ENCODE peak calls at places on chromosomes 12 and 14, in eight cellular contexts. X, U, B, R, P, W, N and K are unnamed samples.

GRCh38 chr14:97056086-97056485 is 258.9 kb downstream of the VRK1 start:
- DNase-seq in X (no peak), W (no peak), R (no peak), U (no peak), P (no peak), B (no peak), N (no peak), K (no peak)

GRCh38 chr12:120538281-120539156 is 4.4 kb downstream of the RNF10 start:
- DNase-seq in W (peak; percentile 53), P (no peak), N (peak; percentile 89), R (peak; percentile 87), B (peak; percentile 73), U (no peak), X (no peak), K (no peak)

GRCh38 chr14:37328673-37329072 is 130.9 kb downstream of the MIPOL1 start:
- DNase-seq in B (no peak), P (no peak), N (no peak), R (no peak), W (no peak), U (no peak), X (no peak), K (no peak)

GRCh38 chr12:30753233-30753632 is 1.5 kb downstream of the CAPRIN2 start:
- DNase-seq in X (no peak), P (no peak), U (no peak), R (no peak), N (no peak), W (peak; percentile 37), B (no peak), K (no peak)

GRCh38 chr14:22883191-22883976 is at the start of gene REM2:
- DNase-seq in U (no peak), B (no peak), X (no peak), R (no peak), N (no peak), W (no peak), P (no peak), K (no peak)

GRCh38 chr14:34328178-34328577 is 133.9 kb downstream of the SPTSSA start:
- DNase-seq in W (no peak), P (no peak), U (no peak), N (no peak), B (no peak), X (no peak), R (no peak), K (no peak)

GRCh38 chr14:79585845-79586244 is 625.5 kb downstream of the DIO2 start:
- DNase-seq in U (no peak), R (no peak), W (peak; percentile 62), B (no peak), N (no peak), X (no peak), P (no peak), K (no peak)

GRCh38 chr14:69355955-69356321 is 42.2 kb downstream of the ERH start:
- DNase-seq in B (no peak), R (peak; percentile 61), X (no peak), N (peak; percentile 81), P (no peak), W (peak; percentile 71), U (no peak), K (no peak)

GRCh38 chr12:29255061-29255460 is 106.0 kb downstream of the FAR2 start:
- DNase-seq in W (no peak), B (no peak), U (no peak), P (no peak), R (no peak), N (no peak), X (no peak), K (no peak)

GRCh38 chr14:51954657-51955056 is 34.7 kb upstream of the RTRAF start:
- DNase-seq in X (no peak), R (no peak), P (no peak), U (no peak), W (no peak), B (no peak), N (no peak), K (no peak)

GRCh38 chr12:104699489-104700194 is 242.9 kb downstream of the CHST11 start:
- DNase-seq in P (no peak), U (no peak), W (peak; percentile 58), X (no peak), B (no peak), N (no peak), R (no peak), K (no peak)

GRCh38 chr12:109731231-109731731 is 17.7 kb downstream of the FAM222A start:
- DNase-seq in U (no peak), R (peak; percentile 14), W (no peak), X (no peak), B (peak; percentile 3), P (no peak), N (peak; percentile 42), K (no peak)

GRCh38 chr12:110371408-110372055 is 32.0 kb downstream of the ANAPC7 start:
- DNase-seq in U (no peak), B (no peak), P (no peak), W (no peak), X (no peak), R (no peak), N (no peak), K (no peak)

GRCh38 chr12:127903146-127903545 is 363.8 kb upstream of the TMEM132C start:
- DNase-seq in P (no peak), N (no peak), R (no peak), X (no peak), U (no peak), B (no peak), W (peak; percentile 57), K (no peak)

GRCh38 chr14:71163842-71164500 is 256.7 kb downstream of the PCNX1 start:
- DNase-seq in X (no peak), N (no peak), U (no peak), W (no peak), P (no peak), B (no peak), R (no peak), K (no peak)

GRCh38 chr12:69583203-69583602 is 2.1 kb upstream of the CCT2 start:
- DNase-seq in R (no peak), W (no peak), X (no peak), U (no peak), P (no peak), B (no peak), N (no peak), K (no peak)

GRCh38 chr12:119444462-119445044 is 110.0 kb downstream of the CCDC60 start:
- DNase-seq in N (peak; percentile 59), P (no peak), W (peak; percentile 7), B (peak; percentile 18), U (no peak), R (peak; percentile 32), X (peak; percentile 6), K (no peak)

GRCh38 chr14:79136437-79137430 is 966.6 kb downstream of the NRXN3 start:
- DNase-seq in N (no peak), P (no peak), B (no peak), U (no peak), X (no peak), W (no peak), R (no peak), K (no peak)

GRCh38 chr14:56807586-56808168 is 2.6 kb downstream of the OTX2 start:
- DNase-seq in U (no peak), R (no peak), B (no peak), N (no peak), P (no peak), X (no peak), W (no peak), K (no peak)
- H3K9me3 ChIP-seq in U (no peaks in the 10 kb centered on the region), R (no peaks in the 10 kb centered on the region), B (no peaks in the 10 kb centered on the region), N (no peaks in the 10 kb centered on the region), P (no peaks in the 10 kb centered on the region), X (no peaks in the 10 kb centered on the region), W (peaks cover 8% of the 10 kb centered on the region), K (no peaks in the 10 kb centered on the region)

DNA sequence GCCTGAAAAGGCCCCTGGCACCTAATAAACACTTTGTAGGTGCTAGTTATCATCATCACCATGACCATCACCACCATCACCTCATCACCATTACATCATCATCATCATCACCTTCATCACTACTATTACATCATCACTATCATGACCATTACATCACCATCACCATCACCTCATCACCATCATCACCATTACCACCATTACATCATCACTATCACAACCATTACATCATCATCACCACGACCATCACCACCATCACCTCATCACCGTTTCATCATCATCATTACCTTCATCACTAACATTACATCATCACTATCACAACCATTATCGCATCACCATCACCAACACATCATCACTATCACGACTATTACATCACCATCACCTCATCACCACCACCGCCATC is 132.8 kb downstream of the RIMBP2 start:
- DNase-seq in W (no peak), P (no peak), N (no peak), X (no peak), R (no peak), U (no peak), B (no peak), K (no peak)
- H3K9me3 ChIP-seq in W (peaks cover 4% of the 10 kb centered on the region), P (no peaks in the 10 kb centered on the region), N (no peaks in the 10 kb centered on the region), X (peaks cover 3% of the 10 kb centered on the region), R (no peaks in the 10 kb centered on the region), U (no peaks in the 10 kb centered on the region), B (no peaks in the 10 kb centered on the region), K (no peaks in the 10 kb centered on the region)

DNA sequence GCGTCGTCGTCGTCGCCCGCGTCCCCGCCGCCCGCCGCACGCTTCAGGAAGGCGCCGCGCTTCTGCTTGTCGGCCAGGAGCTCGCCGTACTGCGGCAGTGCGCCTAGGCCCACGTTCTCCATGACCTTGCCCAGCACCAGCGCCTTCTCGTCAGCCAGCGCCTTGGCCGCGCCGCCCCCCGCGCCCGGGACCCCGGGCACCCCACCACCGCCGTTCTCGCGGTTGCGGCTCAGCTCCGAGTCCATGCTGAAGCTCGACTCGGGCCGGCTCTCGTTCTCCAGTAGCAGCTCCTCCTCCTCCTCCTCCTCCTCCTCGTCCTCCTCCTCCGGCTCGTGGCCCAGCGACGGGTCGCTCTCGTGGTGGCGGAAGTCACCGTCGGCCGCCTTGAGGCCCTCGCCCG is 97.1 kb downstream of the BCL11B start:
- DNase-seq in P (peak; percentile 46), W (no peak), U (no peak), R (no peak), B (no peak), X (no peak), N (no peak), K (no peak)
- H3K9me3 ChIP-seq in P (no peaks in the 10 kb centered on the region), W (no peaks in the 10 kb centered on the region), U (no peaks in the 10 kb centered on the region), R (no peaks in the 10 kb centered on the region), B (no peaks in the 10 kb centered on the region), X (no peaks in the 10 kb centered on the region), N (no peaks in the 10 kb centered on the region), K (no peaks in the 10 kb centered on the region)

GRCh38 chr14:25516838-25517237 is 466.9 kb upstream of the STXBP6 start:
- DNase-seq in B (no peak), P (no peak), W (no peak), U (no peak), R (no peak), X (no peak), N (no peak), K (no peak)
- H3K9me3 ChIP-seq in B (peaks cover 5% of the 10 kb centered on the region), P (no peaks in the 10 kb centered on the region), W (no peaks in the 10 kb centered on the region), U (no peaks in the 10 kb centered on the region), R (no peaks in the 10 kb centered on the region), X (no peaks in the 10 kb centered on the region), N (no peaks in the 10 kb centered on the region), K (no peaks in the 10 kb centered on the region)

DNA sequence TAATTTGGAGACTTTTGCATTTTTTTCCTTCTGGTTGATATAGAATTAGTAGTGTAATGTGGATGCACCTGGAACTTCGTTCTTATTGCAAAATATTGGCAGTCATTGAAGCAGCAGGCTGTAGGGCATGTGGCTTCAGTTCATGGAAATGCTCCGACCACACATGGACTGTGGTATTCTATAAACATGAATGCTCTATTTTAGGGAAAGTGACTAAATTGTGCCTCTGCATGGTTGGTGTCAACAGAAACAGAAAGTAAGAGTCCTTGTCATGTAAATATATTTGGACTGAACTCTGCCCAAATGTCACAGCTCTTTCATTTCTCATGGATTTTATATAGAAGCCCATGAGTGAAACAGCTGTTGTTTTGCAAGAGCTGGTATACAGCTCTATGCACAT is 917.0 kb downstream of the LRFN5 start:
- DNase-seq in W (no peak), B (no peak), N (no peak), P (no peak), X (no peak), U (no peak), R (no peak), K (no peak)
- H3K9me3 ChIP-seq in W (no peaks in the 10 kb centered on the region), B (peaks cover 4% of the 10 kb centered on the region), N (no peaks in the 10 kb centered on the region), P (no peaks in the 10 kb centered on the region), X (no peaks in the 10 kb centered on the region), U (no peaks in the 10 kb centered on the region), R (no peaks in the 10 kb centered on the region), K (no peaks in the 10 kb centered on the region)